ENCODE peak calls at places on chromosomes 13 and 19, in five cellular contexts. P, N, Z, I and B are unnamed samples.

GRCh38 chr13:26707122-26708006 is 53.2 kb downstream of the GPR12 start:
- DNase-seq in N (no peak), P (peak; percentile 69), Z (no peak), I (no peak), B (no peak)

GRCh38 chr13:93409816-93410215 is 183.2 kb downstream of the GPC6 start:
- DNase-seq in P (no peak), I (no peak), N (no peak), Z (no peak), B (no peak)

GRCh38 chr13:102945324-102945815 is 99.5 kb downstream of the ERCC5 start:
- DNase-seq in P (no peak), N (no peak), I (no peak), Z (no peak), B (no peak)

GRCh38 chr13:29448124-29448685 is 147.3 kb downstream of the SLC7A1 start:
- DNase-seq in I (no peak), P (peak; percentile 22), Z (no peak), N (no peak), B (no peak)

GRCh38 chr13:71968025-71968424 is 101.0 kb upstream of the DACH1 start:
- DNase-seq in I (no peak), N (no peak), P (no peak), Z (no peak), B (no peak)

GRCh38 chr19:5691205-5691929 is 1.3 kb downstream of the RPL36 start:
- DNase-seq in N (no peak), I (peak; percentile 81), Z (peak; percentile 45), P (no peak), B (peak; percentile 79)

GRCh38 chr13:44989941-44990340 is 603 bp downstream of the GPALPP1 start:
- DNase-seq in N (no peak), I (no peak), Z (no peak), P (peak; percentile 6), B (no peak)

GRCh38 chr13:43284162-43284561 is 260.8 kb downstream of the DNAJC15 start:
- DNase-seq in P (no peak), N (no peak), Z (no peak), I (no peak), B (no peak)

GRCh38 chr13:28630864-28631263 is 28.1 kb upstream of the POMP start:
- DNase-seq in N (no peak), P (no peak), Z (no peak), I (no peak), B (no peak)

GRCh38 chr13:50644081-50644871 is 199.2 kb downstream of the DLEU7 start:
- DNase-seq in I (no peak), P (no peak), Z (no peak), N (no peak), B (no peak)

GRCh38 chr13:39918837-39919236 is 263.4 kb downstream of the COG6 start:
- DNase-seq in I (no peak), P (no peak), N (no peak), Z (no peak), B (no peak)

GRCh38 chr13:40598599-40598998 is 67.8 kb downstream of the FOXO1 start:
- DNase-seq in P (no peak), N (no peak), Z (no peak), I (no peak), B (no peak)

GRCh38 chr13:29435125-29435911 is 160.2 kb downstream of the SLC7A1 start:
- DNase-seq in N (no peak), Z (no peak), I (no peak), P (peak; percentile 95), B (no peak)

GRCh38 chr13:24220086-24220703 is 59.7 kb downstream of the SPATA13 start:
- DNase-seq in N (peak; percentile 33), P (peak; percentile 86), Z (peak; percentile 57), I (no peak), B (no peak)

GRCh38 chr19:13053761-13054604 is 48.7 kb downstream of the LYL1 start:
- DNase-seq in N (no peak), I (peak; percentile 85), Z (peak; percentile 78), P (peak; percentile 86), B (peak; percentile 97)

GRCh38 chr13:110965038-110965754 is 50.3 kb upstream of the ANKRD10 start:
- DNase-seq in N (no peak), Z (no peak), I (no peak), P (no peak), B (no peak)

GRCh38 chr19:24049537-24049936 is 37.5 kb upstream of the ZNF254 start:
- DNase-seq in P (no peak), I (no peak), Z (no peak), N (no peak), B (no peak)

GRCh38 chr13:27192896-27193295 is 21.3 kb upstream of the USP12 start:
- DNase-seq in P (no peak), I (no peak), N (no peak), Z (no peak), B (no peak)

GRCh38 chr13:113106666-113107065 is 1.1 kb downstream of the F7 start:
- DNase-seq in N (no peak), Z (no peak), I (no peak), P (no peak), B (no peak)

GRCh38 chr19:38211779-38212178 is 12.2 kb downstream of the DPF1 start:
- DNase-seq in P (no peak), I (no peak), N (no peak), Z (no peak), B (no peak)

GRCh38 chr19:3670258-3670795 is 29.9 kb downstream of the PIP5K1C start:
- DNase-seq in I (peak; percentile 83), Z (peak; percentile 92), P (no peak), N (peak; percentile 76), B (peak; percentile 97)

GRCh38 chr19:3672575-3672948 is 27.7 kb downstream of the PIP5K1C start:
- DNase-seq in P (no peak), I (no peak), Z (no peak), N (no peak), B (no peak)

GRCh38 chr19:3669616-3670257 is 30.5 kb downstream of the PIP5K1C start:
- DNase-seq in P (no peak), I (no peak), Z (no peak), N (no peak), B (no peak)

GRCh38 chr19:3671680-3672574 is 28.3 kb downstream of the PIP5K1C start:
- DNase-seq in P (no peak), Z (no peak), I (peak; percentile 60), N (no peak), B (no peak)

GRCh38 chr19:3670796-3671679 is 29.2 kb downstream of the PIP5K1C start:
- DNase-seq in N (peak; percentile 74), Z (peak; percentile 89), I (peak; percentile 90), P (no peak), B (peak; percentile 94)
- H3K9me3 ChIP-seq in N (no peaks in the 10 kb centered on the region), Z (no peaks in the 10 kb centered on the region), I (no peaks in the 10 kb centered on the region), P (no peaks in the 10 kb centered on the region), B (no peaks in the 10 kb centered on the region)

GRCh38 chr19:1294688-1295087 is 9.0 kb downstream of the EFNA2 start:
- DNase-seq in N (no peak), I (no peak), P (no peak), Z (no peak), B (no peak)
- H3K27me3 ChIP-seq in N (peaks cover 17% of the 10 kb centered on the region), I (peaks cover 7% of the 10 kb centered on the region), P (peaks cover 6% of the 10 kb centered on the region), Z (no peaks in the 10 kb centered on the region), B (no peaks in the 10 kb centered on the region)

GRCh38 chr19:41595890-41596280 is 19.9 kb downstream of the CEACAM21 start:
- DNase-seq in N (no peak), P (no peak), I (no peak), Z (no peak), B (peak; percentile 28)

GRCh38 chr19:41599175-41599966 is 23.4 kb downstream of the CEACAM21 start:
- DNase-seq in I (no peak), N (no peak), Z (no peak), P (no peak), B (no peak)

GRCh38 chr19:41597600-41598041 is 21.7 kb downstream of the CEACAM21 start:
- DNase-seq in I (peak; percentile 33), N (no peak), P (peak; percentile 45), Z (peak; percentile 82), B (peak; percentile 85)

GRCh38 chr19:41591951-41592562 is 16.1 kb downstream of the CEACAM21 start:
- DNase-seq in Z (no peak), N (no peak), I (no peak), P (no peak), B (peak; percentile 40)

DNA sequence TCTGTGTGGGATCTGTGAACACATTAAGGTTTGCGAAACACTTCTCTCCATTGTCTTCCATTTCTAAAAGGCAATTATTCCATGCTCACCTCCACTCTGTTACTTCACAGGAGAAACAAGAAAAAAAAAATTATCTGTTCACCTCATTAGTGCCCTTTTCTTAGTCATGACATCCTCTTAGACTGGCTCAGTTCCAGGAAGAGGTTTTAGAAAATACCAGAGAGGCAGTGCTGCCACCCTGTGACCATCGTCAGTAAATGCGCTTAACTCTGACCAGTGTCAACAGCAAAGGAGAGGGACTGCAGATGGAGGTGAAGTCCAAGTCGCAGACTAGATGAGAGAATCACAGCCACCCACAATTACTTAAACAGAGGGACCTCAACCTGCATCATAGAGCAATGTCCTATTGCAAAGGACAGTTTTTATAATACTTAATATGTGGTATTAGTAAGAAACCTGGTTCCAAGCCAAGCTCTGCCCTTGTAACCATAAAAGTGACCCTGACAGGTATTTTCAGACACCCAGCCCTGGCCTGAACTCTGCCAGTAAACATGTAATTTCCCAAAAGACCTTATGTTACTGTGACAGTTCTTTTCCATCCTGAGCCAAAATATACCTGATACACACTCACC is 19.4 kb downstream of the CEACAM21 start:
- DNase-seq in I (no peak), P (peak; percentile 49), Z (no peak), N (no peak), B (peak; percentile 61)
- H3K4me1 ChIP-seq in I (no peaks in the 10 kb centered on the region), P (no peaks in the 10 kb centered on the region), Z (no peaks in the 10 kb centered on the region), N (no peaks in the 10 kb centered on the region), B (no peaks in the 10 kb centered on the region)

DNA sequence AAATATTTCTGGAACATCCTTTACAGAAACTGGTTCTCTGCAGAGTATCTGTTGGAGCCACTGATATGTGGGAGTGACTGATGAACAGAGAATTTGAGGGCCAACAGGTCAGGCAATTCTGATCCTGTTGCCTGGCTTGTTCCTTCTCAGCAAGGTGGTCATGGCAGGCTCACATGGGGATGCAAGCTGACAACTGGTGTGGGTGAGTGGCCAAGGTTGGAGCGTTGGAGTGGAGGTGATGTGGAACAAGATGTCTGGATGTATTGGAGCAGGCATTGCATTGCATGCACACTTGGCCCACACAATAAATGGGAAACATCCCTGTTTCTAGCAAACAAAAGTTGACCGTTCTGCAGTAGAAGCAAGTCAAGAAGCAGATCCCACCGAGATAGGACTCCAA is 380.7 kb downstream of the ZNF536 start:
- DNase-seq in Z (no peak), P (no peak), N (no peak), I (no peak), B (no peak)
- H3K9me3 ChIP-seq in Z (no peaks in the 10 kb centered on the region), P (no peaks in the 10 kb centered on the region), N (peaks cover 6% of the 10 kb centered on the region), I (no peaks in the 10 kb centered on the region), B (no peaks in the 10 kb centered on the region)